ENCODE peak calls at places on chromosomes 5 and 9, in four cellular contexts. M, G, Z and I are unnamed samples.

GRCh38 chr9:126750941-126751725 is 53.7 kb upstream of the ZBTB43 start:
- DNase-seq in Z (no peak), M (no peak), G (no peak), I (no peak)

GRCh38 chr5:138282918-138283742 is 8.7 kb upstream of the GFRA3 start:
- DNase-seq in G (peak), Z (no peak), M (peak), I (peak)

GRCh38 chr9:137456061-137456863 is 2.9 kb downstream of the NSMF start:
- DNase-seq in Z (no peak), M (peak), G (no peak), I (no peak)

GRCh38 chr9:20980713-20981481 is 50.5 kb downstream of the HACD4 start:
- DNase-seq in Z (peak), G (peak), M (peak), I (no peak)

GRCh38 chr5:78574731-78575161 is 73.8 kb downstream of the LHFPL2 start:
- DNase-seq in Z (peak), G (peak), M (peak), I (no peak)

GRCh38 chr5:37557734-37558293 is 178.7 kb downstream of the WDR70 start:
- DNase-seq in G (no peak), M (no peak), Z (no peak), I (no peak)

GRCh38 chr5:14147210-14147609 is 4.1 kb downstream of the TRIO start:
- DNase-seq in M (no peak), G (no peak), Z (no peak), I (no peak)

GRCh38 chr9:124411514-124412227 is 3.6 kb downstream of the PSMB7 start:
- DNase-seq in Z (no peak), M (peak), G (no peak), I (no peak)

GRCh38 chr9:95874989-95875304 is 544 bp upstream of the ERCC6L2 start:
- DNase-seq in M (peak), Z (peak), G (peak), I (peak)

DNA sequence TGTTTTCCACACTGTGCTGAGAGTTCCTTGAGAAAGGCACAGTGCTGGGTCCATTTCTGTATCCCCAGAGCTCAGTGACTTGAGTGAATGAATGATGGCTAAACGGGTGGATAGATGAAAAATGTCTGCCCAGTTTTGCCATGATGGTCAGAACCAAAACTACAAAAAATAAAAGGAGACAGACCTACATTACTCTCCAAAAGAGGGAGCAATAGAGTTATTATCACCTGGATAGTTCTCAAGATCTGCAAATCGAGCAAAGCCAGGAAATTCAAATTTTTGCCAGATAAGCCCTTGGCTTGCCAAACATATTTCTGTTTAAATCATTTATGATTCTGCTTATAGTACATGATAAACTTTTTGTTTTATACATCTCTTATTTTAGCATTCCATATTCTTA is 214.2 kb upstream of the ZNF462 start:
- DNase-seq in M (peak), Z (no peak), G (no peak), I (no peak)
- TF ChIP-seq CTCF in M (peak), Z (no peak), G (peak), I (peak)

DNA sequence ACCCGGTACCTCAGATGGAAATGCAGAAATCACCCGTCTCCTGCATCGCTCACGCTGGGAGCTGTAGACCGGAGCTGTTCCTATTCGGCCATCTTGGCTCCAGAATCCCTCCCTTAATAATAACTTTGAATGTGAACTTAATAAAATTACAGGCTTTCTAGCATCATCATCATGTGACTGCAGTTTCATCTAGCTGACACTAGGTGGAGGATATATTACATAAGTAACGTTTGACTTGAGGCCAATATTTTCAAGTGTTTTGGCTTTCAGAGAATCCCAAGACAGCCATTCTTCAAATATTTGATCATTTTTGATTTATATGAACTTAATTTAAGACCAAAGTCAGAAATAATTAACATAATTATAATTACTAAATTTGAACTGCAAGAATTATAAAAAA is 474.9 kb upstream of the CDH10 start:
- DNase-seq in G (peak), M (no peak), Z (peak), I (no peak)
- TF ChIP-seq CTCF in G (peak), M (no peak), Z (no peak), I (no peak)

GRCh38 chr5:65213921-65214525 is 267.7 kb downstream of the ADAMTS6 start:
- DNase-seq in G (peak), M (peak), Z (no peak), I (no peak)
- TF ChIP-seq CTCF in G (peak), M (peak), Z (no peak), I (peak)

GRCh38 chr9:88076286-88077070 is 61.8 kb downstream of the SPATA31C2 start:
- DNase-seq in G (no peak), M (peak), Z (no peak), I (peak)
- TF ChIP-seq CTCF in G (no peak), M (peak), Z (no peak), I (peak)

GRCh38 chr5:174735498-174736350 is 11.3 kb downstream of the MSX2 start:
- DNase-seq in G (no peak), Z (no peak), M (peak), I (no peak)
- TF ChIP-seq CTCF in G (peak), Z (no peak), M (peak), I (no peak)

GRCh38 chr9:7841831-7842230 is 42.3 kb upstream of the DMAC1 start:
- DNase-seq in Z (no peak), M (no peak), G (no peak), I (no peak)

GRCh38 chr9:7848498-7848897 is 48.9 kb upstream of the DMAC1 start:
- DNase-seq in Z (no peak), G (no peak), M (no peak), I (no peak)

GRCh38 chr9:7844283-7844682 is 44.7 kb upstream of the DMAC1 start:
- DNase-seq in G (peak), Z (peak), M (peak), I (no peak)
- TF ChIP-seq CTCF in G (peak), Z (no peak), M (peak), I (no peak)

GRCh38 chr9:122005597-122005996 is 87.5 kb downstream of the TTLL11 start:
- DNase-seq in M (peak), Z (no peak), G (no peak), I (no peak)
- TF ChIP-seq CTCF in M (peak), Z (no peak), G (peak), I (no peak)

GRCh38 chr5:89417990-89418820 is 535.2 kb upstream of the MEF2C start:
- DNase-seq in G (no peak), M (no peak), Z (no peak), I (peak)
- TF ChIP-seq CTCF in G (no peak), M (peak), Z (no peak), I (no peak)

GRCh38 chr5:137122558-137122957 is 376.6 kb downstream of the SPOCK1 start:
- DNase-seq in Z (no peak), G (no peak), M (no peak), I (no peak)

GRCh38 chr5:137119321-137119720 is 379.8 kb downstream of the SPOCK1 start:
- DNase-seq in Z (no peak), G (no peak), M (no peak), I (no peak)

GRCh38 chr5:137115152-137115551 is 384.0 kb downstream of the SPOCK1 start:
- DNase-seq in G (no peak), M (no peak), Z (no peak), I (no peak)

GRCh38 chr5:137122075-137122474 is 377.1 kb downstream of the SPOCK1 start:
- DNase-seq in Z (no peak), G (no peak), M (no peak), I (no peak)

GRCh38 chr5:137118629-137119028 is 380.5 kb downstream of the SPOCK1 start:
- DNase-seq in Z (no peak), G (no peak), M (no peak), I (no peak)
- TF ChIP-seq CTCF in Z (no peak), G (no peak), M (no peak), I (no peak)

GRCh38 chr9:98894766-98895165 is 48.9 kb upstream of the COL15A1 start:
- DNase-seq in Z (no peak), G (no peak), M (no peak), I (no peak)
- TF ChIP-seq CTCF in Z (no peak), G (no peak), M (no peak), I (no peak)